ENCODE peak calls at places on chromosomes 13 and 19, in ten cellular contexts. X is tibial nerve, S is GM12864, Y is GM23248, V is breast epithelium, H is A549, R is astrocyte of the spinal cord, A is BE2C, E is OCI-LY7, F is GM12865. T is an unnamed sample.

GRCh38 chr19:51598159-51598915 is 27.3 kb downstream of the ZNF175 start:
- DNase-seq in X (no peak), S (no peak), Y (no peak), V (no peak), H (no peak), R (no peak), A (no peak), E (no peak), F (no peak), T (no peak)

GRCh38 chr13:105997436-105998232 is 537.8 kb downstream of the EFNB2 start:
- DNase-seq in X (no peak), S (no peak), Y (peak), V (no peak), H (no peak), R (no peak), A (no peak), E (no peak), F (no peak), T (peak)

GRCh38 chr19:2474232-2475017 is 1.5 kb upstream of the GADD45B start:
- DNase-seq in X (peak), S (no peak), Y (peak), V (peak), H (peak), R (peak), A (peak), E (peak), F (peak), T (peak)

GRCh38 chr19:49340069-49340864 is 5.1 kb downstream of the CD37 start:
- DNase-seq in X (peak), S (peak), Y (peak), V (peak), H (no peak), R (no peak), A (peak), E (peak), F (peak), T (peak)

GRCh38 chr13:24459234-24459633 is 53.3 kb downstream of the PARP4 start:
- DNase-seq in X (no peak), S (peak), Y (peak), V (no peak), H (no peak), R (peak), A (no peak), E (no peak), F (peak), T (peak)

GRCh38 chr19:7743425-7743841 is 3.9 kb downstream of the CD209 start:
- DNase-seq in X (no peak), S (peak), Y (no peak), V (no peak), H (no peak), R (no peak), A (no peak), E (peak), F (peak), T (no peak)

GRCh38 chr13:24910502-24911134 is 146.6 kb downstream of the RNF17 start:
- DNase-seq in X (no peak), S (no peak), Y (no peak), V (no peak), H (peak), R (no peak), A (no peak), E (no peak), F (no peak), T (no peak)

GRCh38 chr13:111167290-111167689 is 52.2 kb downstream of the ARHGEF7 start:
- DNase-seq in X (no peak), S (no peak), Y (no peak), V (no peak), H (no peak), R (no peak), A (no peak), E (no peak), F (no peak), T (no peak)

GRCh38 chr19:3413796-3414327 is 47.5 kb downstream of the NFIC start:
- DNase-seq in X (no peak), S (no peak), Y (peak), V (no peak), H (peak), R (no peak), A (peak), E (no peak), F (no peak), T (no peak)

GRCh38 chr19:50332264-50333038 is 3.3 kb upstream of the KCNC3 start:
- DNase-seq in X (no peak), S (no peak), Y (no peak), V (peak), H (no peak), R (no peak), A (no peak), E (no peak), F (peak), T (no peak)

GRCh38 chr13:62431852-62432251 is 1016.2 kb upstream of the PCDH20 start:
- DNase-seq in X (no peak), S (no peak), Y (no peak), V (no peak), H (no peak), R (no peak), A (no peak), E (no peak), F (no peak), T (no peak)

GRCh38 chr13:98184796-98185195 is 7.7 kb upstream of the RNF113B start:
- DNase-seq in X (no peak), S (no peak), Y (peak), V (no peak), H (no peak), R (peak), A (no peak), E (no peak), F (no peak), T (no peak)

GRCh38 chr13:50761406-50761805 is 82.1 kb downstream of the DLEU7 start:
- DNase-seq in X (no peak), S (no peak), Y (no peak), V (no peak), H (no peak), R (no peak), A (no peak), E (no peak), F (no peak), T (no peak)

GRCh38 chr19:2140193-2140545 is 11.2 kb downstream of the AP3D1 start:
- DNase-seq in X (no peak), S (no peak), Y (no peak), V (no peak), H (no peak), R (no peak), A (no peak), E (no peak), F (no peak), T (no peak)

GRCh38 chr13:22789916-22790315 is 390.9 kb upstream of the SGCG start:
- DNase-seq in X (no peak), S (no peak), Y (no peak), V (no peak), H (no peak), R (no peak), A (no peak), E (no peak), F (no peak), T (no peak)

GRCh38 chr13:41613984-41614581 is 156.7 kb downstream of the RGCC start:
- DNase-seq in X (no peak), S (no peak), Y (peak), V (no peak), H (no peak), R (peak), A (no peak), E (no peak), F (no peak), T (peak)

GRCh38 chr13:59409651-59410200 is 754.0 kb downstream of the DIAPH3 start:
- DNase-seq in X (no peak), S (no peak), Y (no peak), V (no peak), H (no peak), R (no peak), A (no peak), E (no peak), F (no peak), T (no peak)

GRCh38 chr19:12779162-12779993 is 4.0 kb upstream of the HOOK2 start:
- DNase-seq in X (no peak), S (no peak), Y (peak), V (no peak), H (peak), R (peak), A (peak), E (peak), F (peak), T (peak)

GRCh38 chr13:48304132-48304876 is 753 bp downstream of the RB1 start:
- DNase-seq in X (peak), S (peak), Y (peak), V (peak), H (peak), R (peak), A (peak), E (peak), F (peak), T (peak)

GRCh38 chr13:106548064-106548696 is 12.7 kb upstream of the EFNB2 start:
- DNase-seq in X (no peak), S (no peak), Y (no peak), V (no peak), H (peak), R (peak), A (no peak), E (no peak), F (no peak), T (no peak)

GRCh38 chr19:15418588-15419412 is at the start of gene AKAP8L:
- DNase-seq in X (peak), S (peak), Y (peak), V (peak), H (peak), R (peak), A (peak), E (peak), F (peak), T (peak)

GRCh38 chr13:87052731-87053130 is 618.4 kb upstream of the SLITRK5 start:
- DNase-seq in X (no peak), S (no peak), Y (peak), V (no peak), H (no peak), R (peak), A (no peak), E (no peak), F (no peak), T (no peak)

GRCh38 chr19:38401148-38401547 is 1.7 kb upstream of the FAM98C start:
- DNase-seq in X (no peak), S (no peak), Y (peak), V (no peak), H (peak), R (peak), A (no peak), E (no peak), F (no peak), T (peak)

GRCh38 chr19:50705422-50706019 is 14.1 kb downstream of the SHANK1 start:
- DNase-seq in X (no peak), S (no peak), Y (peak), V (no peak), H (peak), R (peak), A (peak), E (peak), F (peak), T (peak)

GRCh38 chr19:54451997-54452396 is 3.0 kb downstream of the LENG8 start:
- DNase-seq in X (no peak), S (no peak), Y (no peak), V (no peak), H (no peak), R (no peak), A (no peak), E (no peak), F (no peak), T (no peak)

GRCh38 chr19:32676186-32676894 is 692 bp downstream of the RGS9BP start:
- DNase-seq in X (no peak), S (no peak), Y (peak), V (no peak), H (peak), R (no peak), A (no peak), E (no peak), F (no peak), T (no peak)

GRCh38 chr13:89066868-89067466 is 1395.8 kb downstream of the SLITRK5 start:
- DNase-seq in X (peak), S (no peak), Y (peak), V (no peak), H (peak), R (peak), A (peak), E (peak), F (peak), T (peak)

GRCh38 chr19:38263696-38264485 is 482 bp upstream of the SPINT2 start:
- DNase-seq in X (no peak), S (no peak), Y (peak), V (peak), H (peak), R (peak), A (no peak), E (peak), F (peak), T (peak)

GRCh38 chr13:28286263-28286662 is 147.9 kb downstream of the PAN3 start:
- DNase-seq in X (no peak), S (peak), Y (no peak), V (no peak), H (no peak), R (no peak), A (no peak), E (peak), F (peak), T (no peak)

GRCh38 chr19:3692141-3693029 is 7.9 kb downstream of the PIP5K1C start:
- DNase-seq in X (no peak), S (no peak), Y (no peak), V (no peak), H (no peak), R (no peak), A (no peak), E (peak), F (no peak), T (no peak)

GRCh38 chr19:42121666-42122069 is 10.6 kb downstream of the POU2F2 start:
- DNase-seq in X (peak), S (no peak), Y (peak), V (no peak), H (no peak), R (peak), A (no peak), E (peak), F (peak), T (peak)

GRCh38 chr19:58368561-58369360 is 6.2 kb upstream of the ZNF497 start:
- DNase-seq in X (no peak), S (no peak), Y (no peak), V (no peak), H (no peak), R (no peak), A (no peak), E (no peak), F (no peak), T (no peak)

GRCh38 chr13:22103046-22103445 is 432.2 kb downstream of the FGF9 start:
- DNase-seq in X (no peak), S (no peak), Y (no peak), V (no peak), H (no peak), R (no peak), A (no peak), E (no peak), F (no peak), T (no peak)

DNA sequence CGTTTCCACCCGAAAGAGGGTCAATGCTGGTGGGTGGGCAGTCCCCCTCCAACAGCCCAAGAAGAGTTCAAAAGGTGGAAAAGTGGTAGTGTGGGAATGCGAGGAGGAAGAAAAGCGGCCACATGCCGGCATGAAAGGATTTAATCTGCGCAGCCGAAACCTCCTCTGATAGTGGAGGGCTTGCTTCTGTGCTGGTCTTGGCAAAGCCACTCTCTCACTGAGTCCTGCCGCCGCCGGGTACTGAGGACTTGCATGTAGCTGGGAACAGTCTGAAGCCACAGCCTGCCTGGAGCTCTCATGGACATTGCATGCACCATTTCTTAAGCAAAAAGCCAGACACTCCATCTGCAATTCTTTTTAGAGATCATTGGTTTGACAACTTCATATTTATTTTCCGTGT is 136.2 kb upstream of the ZNF536 start:
- DNase-seq in X (no peak), S (no peak), Y (no peak), V (no peak), H (no peak), R (no peak), A (peak), E (no peak), F (no peak), T (no peak)
- H3K4me3 ChIP-seq in X (peak), S (no peak), Y (no peak), V (no peak), H (no peak), R (no peak), A (peak), E (no peak), F (no peak), T (no peak)

GRCh38 chr19:5973867-5974635 is 3.9 kb downstream of the RANBP3 start:
- DNase-seq in X (no peak), S (no peak), Y (peak), V (no peak), H (no peak), R (no peak), A (no peak), E (no peak), F (no peak), T (no peak)
- H3K4me3 ChIP-seq in X (no peak), S (no peak), Y (no peak), V (no peak), H (no peak), R (no peak), A (no peak), E (peak), F (no peak), T (no peak)

DNA sequence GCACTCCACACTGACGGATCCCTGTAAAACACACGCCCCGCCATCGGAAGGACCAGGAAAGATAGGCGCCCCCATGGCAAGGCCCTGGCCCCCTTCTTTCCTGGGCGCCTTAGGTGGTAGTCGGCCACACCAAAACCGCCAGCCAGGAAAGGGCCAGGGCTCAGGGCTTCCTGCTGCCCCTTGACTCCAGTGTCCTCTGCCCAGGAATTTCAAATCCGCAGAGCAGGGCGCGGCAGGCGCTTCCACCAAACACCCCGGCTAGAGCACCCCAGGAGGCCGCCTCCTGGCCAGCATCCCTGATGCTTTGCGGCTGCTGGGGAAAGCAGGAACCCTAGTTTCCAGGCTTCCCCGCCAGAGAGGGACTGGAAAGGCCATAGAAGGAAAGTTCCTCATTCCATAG is 57.5 kb downstream of the ZNF726 start:
- DNase-seq in X (no peak), S (no peak), Y (no peak), V (no peak), H (no peak), R (no peak), A (no peak), E (no peak), F (no peak), T (no peak)
- H3K4me3 ChIP-seq in X (no peak), S (no peak), Y (no peak), V (no peak), H (no peak), R (no peak), A (no peak), E (no peak), F (no peak), T (no peak)

DNA sequence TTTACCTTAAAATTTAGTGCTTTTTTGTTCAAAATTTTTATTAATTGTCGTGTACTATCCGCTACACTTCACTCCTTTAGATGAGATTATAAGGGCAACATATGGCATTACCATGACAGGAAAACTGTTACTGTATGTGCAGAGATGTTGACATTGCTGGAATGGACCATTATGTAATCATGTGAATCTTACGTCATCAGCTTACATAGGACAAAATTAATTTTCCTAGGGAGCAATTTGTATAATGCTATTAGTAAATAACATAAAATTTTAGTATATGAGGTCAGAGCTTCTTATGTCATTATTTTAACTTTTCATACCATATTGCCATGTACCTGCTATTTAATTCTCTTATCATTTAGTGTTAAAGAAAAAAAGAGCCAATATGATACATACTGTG is 110.4 kb upstream of the KLHL1 start:
- DNase-seq in X (no peak), S (no peak), Y (no peak), V (no peak), H (no peak), R (no peak), A (no peak), E (no peak), F (no peak), T (no peak)
- H3K4me3 ChIP-seq in X (no peak), S (no peak), Y (no peak), V (no peak), H (no peak), R (no peak), A (no peak), E (no peak), F (no peak), T (no peak)

GRCh38 chr13:39379118-39379517 is 223.9 kb downstream of the LHFPL6 start:
- DNase-seq in X (no peak), S (peak), Y (no peak), V (no peak), H (no peak), R (no peak), A (no peak), E (no peak), F (peak), T (no peak)

GRCh38 chr13:39381456-39381855 is 221.5 kb downstream of the LHFPL6 start:
- DNase-seq in X (no peak), S (no peak), Y (no peak), V (no peak), H (no peak), R (no peak), A (no peak), E (no peak), F (no peak), T (no peak)

GRCh38 chr13:39377699-39378098 is 225.3 kb downstream of the LHFPL6 start:
- DNase-seq in X (no peak), S (no peak), Y (no peak), V (no peak), H (no peak), R (no peak), A (no peak), E (no peak), F (no peak), T (no peak)

GRCh38 chr13:39378293-39378692 is 224.7 kb downstream of the LHFPL6 start:
- DNase-seq in X (no peak), S (no peak), Y (no peak), V (no peak), H (no peak), R (no peak), A (no peak), E (no peak), F (no peak), T (no peak)

GRCh38 chr13:39379667-39380655 is 223.0 kb downstream of the LHFPL6 start:
- DNase-seq in X (no peak), S (no peak), Y (peak), V (no peak), H (no peak), R (no peak), A (no peak), E (no peak), F (no peak), T (no peak)
- H3K4me3 ChIP-seq in X (no peak), S (no peak), Y (no peak), V (no peak), H (no peak), R (no peak), A (no peak), E (no peak), F (no peak), T (no peak)

DNA sequence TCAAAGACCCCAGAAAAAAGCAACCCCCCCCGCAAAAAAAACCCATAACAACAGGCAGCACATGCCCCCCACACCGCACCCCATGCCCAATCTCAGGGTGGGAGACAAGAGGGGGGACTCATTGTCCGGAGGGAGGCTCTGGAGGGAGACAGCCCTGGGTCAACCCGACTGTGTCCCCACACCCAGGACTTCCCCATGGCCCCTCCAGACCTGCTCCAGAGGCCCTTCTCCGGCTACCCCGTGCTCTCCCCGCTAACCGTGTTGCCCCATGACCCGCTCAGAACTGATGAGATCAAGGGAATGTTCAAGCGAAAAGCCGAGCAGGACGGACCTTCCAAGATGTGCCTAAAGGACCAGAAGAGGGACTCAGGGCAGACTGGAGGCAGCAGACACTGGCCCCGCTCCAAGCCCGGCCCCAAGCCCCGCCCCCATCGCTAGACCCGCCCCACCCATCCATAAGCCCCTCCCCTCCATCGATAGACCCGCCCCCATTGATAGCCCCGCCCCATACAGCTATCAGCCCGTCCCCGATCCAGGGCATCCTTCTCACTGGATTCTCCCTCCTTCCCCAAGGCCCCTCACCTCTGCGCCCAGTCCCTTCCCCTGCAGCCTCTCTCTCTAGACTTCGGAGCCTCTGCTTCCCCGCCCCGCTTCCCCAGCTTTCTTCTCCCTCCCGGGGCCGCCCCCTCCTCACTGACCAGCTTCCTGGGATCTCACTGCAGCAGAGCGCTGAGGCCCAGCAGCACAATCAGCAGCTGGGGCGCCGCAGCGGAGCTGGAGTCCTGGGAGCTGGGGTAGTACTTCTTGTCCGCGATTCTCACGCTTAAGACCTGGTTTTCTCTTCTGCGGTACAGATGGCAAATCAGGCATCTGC is 2.2 kb downstream of the BST2 start:
- DNase-seq in X (no peak), S (no peak), Y (peak), V (no peak), H (peak), R (no peak), A (peak), E (peak), F (peak), T (no peak)
- H3K4me3 ChIP-seq in X (no peak), S (peak), Y (no peak), V (peak), H (no peak), R (no peak), A (peak), E (peak), F (peak), T (no peak)

T was measured in cardiac fibroblast.